ENCODE peak calls at places on chromosomes 4 and X, in five cellular contexts. H, F, J, I and L are unnamed samples. For H3K4me1, the result is how much of the 10 kb centered on the place peaks cover.

GRCh38 chr4:56755901-56756300 is 65.6 kb downstream of the SPINK2 start:
- DNase-seq in J (no peak), H (no peak), I (no peak), F (no peak), L (no peak)

GRCh38 chr4:184383497-184384055 is 90.8 kb downstream of the IRF2 start:
- DNase-seq in H (no peak), F (no peak), I (no peak), J (no peak), L (peak)

GRCh38 chrX:8955521-8955920 is 78.4 kb downstream of the FAM9B start:
- DNase-seq in F (no peak), I (no peak), H (no peak), J (no peak), L (no peak)

GRCh38 chr4:16695896-16696295 is 202.5 kb downstream of the LDB2 start:
- DNase-seq in J (no peak), I (no peak), H (no peak), F (no peak), L (no peak)

GRCh38 chr4:145939856-145940255 is 1.2 kb upstream of the ZNF827 start:
- DNase-seq in I (no peak), J (no peak), H (no peak), F (no peak), L (no peak)

GRCh38 chrX:100895365-100896075 is 21.4 kb upstream of the NOX1 start:
- DNase-seq in J (no peak), I (peak), H (no peak), F (no peak), L (no peak)

GRCh38 chr4:31803511-31804195 is 1083.5 kb downstream of the PCDH7 start:
- DNase-seq in F (no peak), I (no peak), J (no peak), H (no peak), L (no peak)

GRCh38 chr4:88219099-88219498 is 60.7 kb upstream of the ABCG2 start:
- DNase-seq in H (no peak), I (peak), J (no peak), F (peak), L (no peak)

DNA sequence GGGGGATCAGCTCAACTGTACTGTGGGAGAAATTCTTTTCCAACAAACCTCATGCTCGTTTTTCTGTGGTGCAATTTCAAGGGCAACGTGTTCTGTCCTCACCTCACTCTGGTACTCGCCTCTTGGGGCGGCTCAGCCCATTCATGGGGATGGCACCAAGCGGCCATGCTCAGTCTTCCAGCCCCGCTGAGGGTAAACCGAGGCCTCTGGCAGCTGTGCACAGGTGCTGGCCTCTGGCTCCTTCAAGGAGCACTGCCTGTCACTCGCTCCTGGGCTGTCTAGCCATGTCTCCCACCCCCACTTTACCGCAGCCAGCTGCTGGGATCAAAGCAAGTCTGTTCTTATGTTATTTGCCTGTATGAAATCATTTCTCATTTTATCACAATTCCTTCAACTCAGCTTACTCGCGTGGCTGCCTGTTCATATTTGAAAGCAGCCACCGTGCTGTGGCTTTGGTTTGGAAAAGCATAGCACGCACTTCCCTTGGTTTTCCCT is 70.2 kb downstream of the MTMR1 start:
- DNase-seq in I (no peak), H (no peak), F (no peak), J (no peak), L (no peak)
- H3K4me1 ChIP-seq in I (under half), H (under half), F (under half), J (under half), L (under half)

DNA sequence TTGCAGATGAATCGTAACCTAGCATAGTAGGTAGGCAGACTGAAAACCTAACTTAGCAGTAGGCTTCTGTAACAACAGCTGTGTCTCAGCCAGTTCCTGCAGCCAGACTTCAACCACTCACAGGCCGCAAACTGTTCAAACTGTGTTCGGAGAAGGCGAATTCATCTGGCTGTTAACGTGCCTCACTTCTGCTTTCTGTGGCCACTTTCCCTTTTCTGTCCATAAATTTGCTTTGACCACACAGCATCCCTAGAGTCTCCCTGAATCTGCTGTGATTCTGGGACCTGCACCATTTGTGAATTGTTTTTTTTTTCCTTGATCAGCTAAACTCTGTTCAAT is 15.3 kb downstream of the HTT-AS start:
- DNase-seq in J (no peak), H (no peak), F (no peak), I (no peak), L (no peak)
- H3K4me1 ChIP-seq in J (under half), H (under half), F (under half), I (under half), L (under half)

DNA sequence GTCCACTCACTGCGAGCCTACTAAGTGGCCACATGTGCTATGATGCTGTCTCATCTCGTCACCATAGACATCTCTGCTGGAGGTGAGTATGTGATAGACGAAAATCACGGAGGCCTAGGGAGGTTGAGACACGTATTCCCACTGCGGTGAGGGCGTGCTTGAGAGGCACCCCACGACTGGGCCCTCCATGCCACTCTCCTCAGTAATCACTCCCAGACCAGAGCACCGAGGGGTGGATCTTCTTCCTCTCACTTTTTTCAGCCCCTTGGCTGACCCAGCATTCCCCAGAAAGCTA is 29.0 kb downstream of the AFAP1 start:
- DNase-seq in J (no peak), H (no peak), F (no peak), I (no peak), L (no peak)
- H3K4me1 ChIP-seq in J (under half), H (under half), F (half or more), I (under half), L (half or more)

GRCh38 chr4:139768366-139768765 is 102.7 kb downstream of the MGST2 start:
- DNase-seq in J (no peak), I (no peak), H (no peak), F (no peak), L (no peak)
- H3K4me1 ChIP-seq in J (under half), I (under half), H (under half), F (under half), L (under half)

DNA sequence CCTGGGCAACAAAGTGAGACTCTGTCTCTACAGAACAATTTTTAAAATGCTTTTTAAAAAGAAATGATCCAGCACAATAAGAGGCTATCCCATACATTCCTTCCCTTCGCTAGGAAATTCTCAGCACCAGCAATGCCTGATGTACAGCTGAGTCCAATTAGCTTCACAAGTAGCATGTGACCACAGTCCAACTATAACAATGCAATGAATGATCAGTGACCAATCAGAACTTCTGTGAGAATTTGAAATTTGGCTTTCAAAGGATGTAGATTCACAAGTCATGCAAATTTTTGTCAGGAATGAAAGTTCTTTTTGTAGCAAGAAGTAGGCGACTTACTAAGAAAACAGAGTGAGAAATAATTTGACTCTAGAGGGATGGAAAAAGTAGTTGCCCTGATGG is 278.5 kb upstream of the UGT8 start:
- DNase-seq in I (no peak), J (no peak), H (no peak), F (no peak), L (no peak)
- H3K4me1 ChIP-seq in I (under half), J (under half), H (under half), F (under half), L (under half)

GRCh38 chr4:156634612-156635011 is 337.0 kb downstream of the PDGFC start:
- DNase-seq in F (no peak), H (no peak), J (no peak), I (no peak), L (no peak)
- H3K4me1 ChIP-seq in F (under half), H (under half), J (under half), I (under half), L (under half)

GRCh38 chrX:24153175-24153795 is 3.8 kb downstream of the ZFX start:
- DNase-seq in H (peak), J (no peak), F (no peak), I (no peak), L (peak)
- H3K4me1 ChIP-seq in H (under half), J (under half), F (half or more), I (under half), L (under half)

DNA sequence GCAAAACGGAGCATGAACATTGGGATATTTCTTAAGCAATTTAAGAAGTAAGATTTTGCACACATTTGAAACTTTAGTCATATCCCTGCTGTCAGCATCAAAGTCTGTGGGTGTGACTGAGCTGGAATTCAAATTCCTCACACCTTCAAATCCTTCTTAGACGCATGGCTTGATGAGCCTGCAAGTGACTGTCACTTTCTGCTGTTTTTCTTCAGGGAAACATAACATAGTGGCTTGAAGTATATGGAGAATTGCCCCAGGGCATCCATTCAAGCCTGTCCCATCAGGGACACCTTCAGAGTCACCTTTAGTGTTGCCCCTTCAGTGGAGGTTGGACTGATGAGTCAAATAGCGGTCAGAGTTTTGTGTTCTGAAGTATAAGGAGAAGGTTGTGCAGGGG is 17.4 kb downstream of the FHDC1 start:
- DNase-seq in F (no peak), J (no peak), H (no peak), I (no peak), L (no peak)
- H3K4me1 ChIP-seq in F (under half), J (under half), H (under half), I (under half), L (under half)